ENCODE peak calls at places on chromosomes 5 and 9, in nine cellular contexts. L is Peyer's patch, G is breast epithelium, T is adrenal gland, Y is prostate gland, J is A549, H is body of pancreas, E is upper lobe of left lung, V is gastrocnemius medialis. K is an unnamed sample.

GRCh38 chr5:78920604-78921003 is 64.5 kb downstream of the ARSB start:
- DNase-seq in E (no peak), H (peak; percentile 35), J (no peak), G (no peak), T (no peak), L (no peak), Y (no peak), V (no peak), K (peak; percentile 54)

GRCh38 chr9:128683340-128684064 is 5.5 kb upstream of the SET start:
- DNase-seq in L (peak; percentile 68), T (peak; percentile 89), J (peak; percentile 56), H (peak; percentile 74), E (peak; percentile 78), G (no peak), V (no peak), Y (peak; percentile 54), K (peak; percentile 77)

GRCh38 chr9:73680831-73681230 is 529.2 kb downstream of the ANXA1 start:
- DNase-seq in Y (no peak), E (no peak), G (no peak), T (no peak), V (no peak), J (no peak), H (no peak), L (no peak), K (no peak)

GRCh38 chr9:136372561-136373299 is 739 bp downstream of the CARD9 start:
- DNase-seq in H (peak; percentile 65), G (no peak), T (no peak), V (peak; percentile 42), E (peak; percentile 88), L (peak; percentile 63), Y (peak; percentile 54), J (no peak), K (peak; percentile 96)

GRCh38 chr9:124352616-124353015 is 62.6 kb downstream of the PSMB7 start:
- DNase-seq in J (no peak), L (no peak), T (peak; percentile 17), G (peak; percentile 42), E (peak; percentile 2), H (no peak), V (no peak), Y (no peak), K (no peak)

GRCh38 chr5:175475248-175475647 is 3.1 kb upstream of the SFXN1 start:
- DNase-seq in Y (no peak), J (no peak), V (no peak), E (no peak), H (no peak), G (no peak), T (no peak), L (no peak), K (no peak)

GRCh38 chr5:82222597-82223574 is 55.3 kb downstream of the RPS23 start:
- DNase-seq in E (no peak), H (no peak), T (no peak), V (no peak), L (no peak), J (no peak), Y (no peak), G (no peak), K (no peak)

GRCh38 chr5:137738947-137739346 is 3.1 kb upstream of the KLHL3 start:
- DNase-seq in H (no peak), J (no peak), V (no peak), E (no peak), G (no peak), L (no peak), T (no peak), Y (no peak), K (no peak)

GRCh38 chr5:118545050-118545449 is 443.3 kb downstream of the DTWD2 start:
- DNase-seq in Y (no peak), G (no peak), J (no peak), V (no peak), L (no peak), T (no peak), E (no peak), H (no peak), K (no peak)

GRCh38 chr5:73623929-73624404 is 2.0 kb upstream of the ARHGEF28 start:
- DNase-seq in T (no peak), H (peak; percentile 58), E (no peak), Y (no peak), L (no peak), J (no peak), G (no peak), V (no peak), K (no peak)

GRCh38 chr5:124661317-124662141 is 84.9 kb downstream of the ZNF608 start:
- DNase-seq in E (peak; percentile 37), V (no peak), Y (no peak), G (no peak), H (peak; percentile 51), T (no peak), L (no peak), J (peak; percentile 69), K (no peak)

GRCh38 chr9:122228191-122228905 is 409 bp downstream of the LHX6 start:
- DNase-seq in V (no peak), E (no peak), H (no peak), T (no peak), Y (no peak), L (no peak), J (no peak), G (no peak), K (peak; percentile 43)

GRCh38 chr5:150640311-150641005 is at the start of gene SYNPO:
- DNase-seq in E (peak; percentile 80), G (no peak), L (no peak), H (peak; percentile 51), T (peak; percentile 88), Y (peak; percentile 45), V (peak; percentile 78), J (peak; percentile 80), K (peak; percentile 83)

GRCh38 chr5:82408033-82408432 is 129.9 kb upstream of the RPS23 start:
- DNase-seq in J (no peak), G (no peak), E (peak; percentile 68), T (no peak), Y (no peak), L (no peak), V (no peak), H (no peak), K (no peak)

GRCh38 chr5:83672158-83672557 is 48.5 kb downstream of the HAPLN1 start:
- DNase-seq in T (no peak), L (no peak), H (no peak), G (no peak), J (no peak), E (no peak), V (no peak), Y (no peak), K (no peak)

GRCh38 chr5:1367149-1367548 is 22.2 kb upstream of the CLPTM1L start:
- DNase-seq in E (no peak), Y (no peak), J (no peak), G (no peak), L (no peak), T (no peak), V (no peak), H (no peak), K (no peak)
- H3K4me3 ChIP-seq in E (no peak overlapping the region), Y (no peak overlapping the region), J (no peak overlapping the region), G (no peak overlapping the region), L (no peak overlapping the region), T (no peak overlapping the region), V (no peak overlapping the region), H (no peak overlapping the region), K (no peak overlapping the region)

GRCh38 chr9:133124123-133124948 is 3.3 kb upstream of the RALGDS start:
- DNase-seq in V (no peak), H (no peak), G (no peak), J (no peak), Y (no peak), L (no peak), T (no peak), E (no peak), K (no peak)
- TF ChIP-seq POLR2A in V (no peak), H (no peak), G (no peak), J (no peak), Y (no peak), L (no peak), T (no peak), E (no peak), K (no peak)

GRCh38 chr5:58456486-58456885 is 3.4 kb downstream of the PLK2 start:
- DNase-seq in Y (no peak), E (no peak), J (no peak), H (no peak), V (no peak), L (no peak), T (no peak), G (no peak), K (no peak)
- H3K4me3 ChIP-seq in Y (no peak overlapping the region), E (peak overlapping the region; percentile 64), J (peak overlapping the region; percentile 91), H (no peak overlapping the region), V (no peak overlapping the region), L (no peak overlapping the region), T (no peak overlapping the region), G (peak overlapping the region; percentile 83), K (no peak overlapping the region)

GRCh38 chr9:116736406-116736805 is 49.3 kb downstream of the TRIM32 start:
- DNase-seq in T (no peak), E (no peak), J (no peak), L (no peak), H (no peak), Y (no peak), V (no peak), G (no peak), K (no peak)
- TF ChIP-seq POLR2A in T (no peak), E (no peak), J (no peak), L (no peak), H (no peak), Y (no peak), V (no peak), G (no peak), K (no peak)

DNA sequence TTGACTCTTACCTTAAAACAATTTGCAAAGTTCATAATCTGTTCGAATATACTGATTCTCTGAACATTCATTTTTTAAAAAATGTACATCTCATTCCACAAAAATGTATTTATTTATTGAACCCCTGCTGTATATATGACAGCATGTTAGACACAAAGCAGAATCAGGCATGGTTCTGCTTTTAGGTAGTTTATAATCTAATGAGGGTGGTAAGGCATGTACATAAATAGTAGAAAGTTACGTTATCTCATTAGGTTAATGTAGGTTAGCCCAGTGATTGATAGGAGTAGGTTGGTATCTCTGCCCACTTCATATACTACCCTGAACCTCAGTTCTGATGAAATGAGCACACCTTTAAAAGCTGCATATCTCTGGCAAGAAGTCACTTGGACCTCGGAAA is 89.8 kb downstream of the ERMP1 start:
- DNase-seq in V (no peak), E (no peak), G (no peak), T (no peak), H (no peak), L (no peak), J (no peak), Y (no peak), K (no peak)
- H3K4me3 ChIP-seq in V (no peak overlapping the region), E (no peak overlapping the region), G (no peak overlapping the region), T (no peak overlapping the region), H (no peak overlapping the region), L (no peak overlapping the region), J (no peak overlapping the region), Y (no peak overlapping the region), K (no peak overlapping the region)

GRCh38 chr9:38423939-38424843 is at the start of gene IGFBPL1:
- DNase-seq in E (peak; percentile 15), L (peak; percentile 56), V (no peak), T (no peak), G (no peak), Y (no peak), J (peak; percentile 79), H (peak; percentile 47), K (no peak)
- TF ChIP-seq POLR2A in E (no peak), L (no peak), V (no peak), T (no peak), G (no peak), Y (no peak), J (peak; percentile 56), H (no peak), K (no peak)

GRCh38 chr5:1439388-1440097 is 5.7 kb downstream of the SLC6A3 start:
- DNase-seq in Y (no peak), G (no peak), J (no peak), H (no peak), E (peak; percentile 3), T (no peak), V (no peak), L (no peak), K (no peak)
- H3K4me3 ChIP-seq in Y (no peak overlapping the region), G (no peak overlapping the region), J (no peak overlapping the region), H (no peak overlapping the region), E (no peak overlapping the region), T (no peak overlapping the region), V (no peak overlapping the region), L (no peak overlapping the region), K (no peak overlapping the region)

K was measured in NB4.